ENCODE peak calls at places on chromosomes 6 and 20, in eight cellular contexts. One of them, this sample, is unnamed.

GRCh38 chr20:17648306-17648646 is 33.8 kb downstream of the RRBP1 start:
- DNase-seq in aorta: peak
- DNase-seq in activated CD4-positive, alpha-beta memory T cell treated with anti-CD3 and anti-CD28 coated beads, Interleukin-2, amount 10 ng/mL, durations not matched to agents 7 days and 5 days: no peak
- DNase-seq in effector CD4-positive, alpha-beta T cell: no peak
- DNase-seq in bronchial epithelial cell: no peak
- DNase-seq in ELR: no peak
- DNase-seq in heart left ventricle: peak
- DNase-seq in SK-N-SH: no peak
- DNase-seq in this sample: no peak

GRCh38 chr6:2263896-2264295 is 18.5 kb upstream of the GMDS start:
- DNase-seq in aorta: no peak
- DNase-seq in activated CD4-positive, alpha-beta memory T cell treated with anti-CD3 and anti-CD28 coated beads, Interleukin-2, amount 10 ng/mL, durations not matched to agents 7 days and 5 days: no peak
- DNase-seq in effector CD4-positive, alpha-beta T cell: no peak
- DNase-seq in bronchial epithelial cell: no peak
- DNase-seq in ELR: no peak
- DNase-seq in heart left ventricle: no peak
- DNase-seq in SK-N-SH: no peak
- DNase-seq in this sample: no peak

GRCh38 chr6:116971959-116972358 is 94.9 kb downstream of the RFX6 start:
- DNase-seq in aorta: no peak
- DNase-seq in activated CD4-positive, alpha-beta memory T cell treated with anti-CD3 and anti-CD28 coated beads, Interleukin-2, amount 10 ng/mL, durations not matched to agents 7 days and 5 days: no peak
- DNase-seq in effector CD4-positive, alpha-beta T cell: no peak
- DNase-seq in bronchial epithelial cell: peak
- DNase-seq in ELR: peak
- DNase-seq in heart left ventricle: no peak
- DNase-seq in SK-N-SH: peak
- DNase-seq in this sample: no peak

GRCh38 chr6:37038297-37039198 is 33.1 kb downstream of the FGD2 start:
- DNase-seq in aorta: peak
- DNase-seq in activated CD4-positive, alpha-beta memory T cell treated with anti-CD3 and anti-CD28 coated beads, Interleukin-2, amount 10 ng/mL, durations not matched to agents 7 days and 5 days: no peak
- DNase-seq in effector CD4-positive, alpha-beta T cell: no peak
- DNase-seq in bronchial epithelial cell: no peak
- DNase-seq in ELR: no peak
- DNase-seq in heart left ventricle: no peak
- DNase-seq in SK-N-SH: peak
- DNase-seq in this sample: no peak

GRCh38 chr20:2900845-2901592 is 27.7 kb downstream of the PTPRA start:
- DNase-seq in aorta: no peak
- DNase-seq in activated CD4-positive, alpha-beta memory T cell treated with anti-CD3 and anti-CD28 coated beads, Interleukin-2, amount 10 ng/mL, durations not matched to agents 7 days and 5 days: no peak
- DNase-seq in effector CD4-positive, alpha-beta T cell: no peak
- DNase-seq in bronchial epithelial cell: no peak
- DNase-seq in ELR: no peak
- DNase-seq in heart left ventricle: no peak
- DNase-seq in SK-N-SH: no peak
- DNase-seq in this sample: no peak

GRCh38 chr6:165658395-165659058 is 4.5 kb downstream of the PDE10A start:
- DNase-seq in aorta: no peak
- DNase-seq in activated CD4-positive, alpha-beta memory T cell treated with anti-CD3 and anti-CD28 coated beads, Interleukin-2, amount 10 ng/mL, durations not matched to agents 7 days and 5 days: no peak
- DNase-seq in effector CD4-positive, alpha-beta T cell: no peak
- DNase-seq in bronchial epithelial cell: no peak
- DNase-seq in ELR: no peak
- DNase-seq in heart left ventricle: no peak
- DNase-seq in SK-N-SH: no peak
- DNase-seq in this sample: no peak

GRCh38 chr6:125868252-125868651 is 77.5 kb downstream of the NCOA7 start:
- DNase-seq in aorta: no peak
- DNase-seq in activated CD4-positive, alpha-beta memory T cell treated with anti-CD3 and anti-CD28 coated beads, Interleukin-2, amount 10 ng/mL, durations not matched to agents 7 days and 5 days: no peak
- DNase-seq in effector CD4-positive, alpha-beta T cell: no peak
- DNase-seq in bronchial epithelial cell: peak
- DNase-seq in ELR: peak
- DNase-seq in heart left ventricle: no peak
- DNase-seq in SK-N-SH: no peak
- DNase-seq in this sample: no peak

GRCh38 chr6:100730581-100730980 is 150.5 kb downstream of the ASCC3 start:
- DNase-seq in aorta: no peak
- DNase-seq in activated CD4-positive, alpha-beta memory T cell treated with anti-CD3 and anti-CD28 coated beads, Interleukin-2, amount 10 ng/mL, durations not matched to agents 7 days and 5 days: no peak
- DNase-seq in effector CD4-positive, alpha-beta T cell: no peak
- DNase-seq in bronchial epithelial cell: no peak
- DNase-seq in ELR: no peak
- DNase-seq in heart left ventricle: no peak
- DNase-seq in SK-N-SH: no peak
- DNase-seq in this sample: no peak

GRCh38 chr6:44044154-44044539 is 83.1 kb downstream of the MRPL14 start:
- DNase-seq in aorta: peak
- DNase-seq in activated CD4-positive, alpha-beta memory T cell treated with anti-CD3 and anti-CD28 coated beads, Interleukin-2, amount 10 ng/mL, durations not matched to agents 7 days and 5 days: no peak
- DNase-seq in effector CD4-positive, alpha-beta T cell: no peak
- DNase-seq in bronchial epithelial cell: no peak
- DNase-seq in ELR: peak
- DNase-seq in heart left ventricle: no peak
- DNase-seq in SK-N-SH: no peak
- DNase-seq in this sample: no peak

GRCh38 chr6:46010771-46011170 is 4.9 kb downstream of the CLIC5 start:
- DNase-seq in aorta: no peak
- DNase-seq in activated CD4-positive, alpha-beta memory T cell treated with anti-CD3 and anti-CD28 coated beads, Interleukin-2, amount 10 ng/mL, durations not matched to agents 7 days and 5 days: peak
- DNase-seq in effector CD4-positive, alpha-beta T cell: no peak
- DNase-seq in bronchial epithelial cell: no peak
- DNase-seq in ELR: no peak
- DNase-seq in heart left ventricle: no peak
- DNase-seq in SK-N-SH: no peak
- DNase-seq in this sample: no peak

GRCh38 chr6:110421749-110422443 is 6.5 kb upstream of the DDO start:
- DNase-seq in aorta: no peak
- DNase-seq in activated CD4-positive, alpha-beta memory T cell treated with anti-CD3 and anti-CD28 coated beads, Interleukin-2, amount 10 ng/mL, durations not matched to agents 7 days and 5 days: no peak
- DNase-seq in effector CD4-positive, alpha-beta T cell: no peak
- DNase-seq in bronchial epithelial cell: no peak
- DNase-seq in ELR: no peak
- DNase-seq in heart left ventricle: no peak
- DNase-seq in SK-N-SH: no peak
- DNase-seq in this sample: no peak

GRCh38 chr6:43926644-43927524 is 156.9 kb downstream of the VEGFA start:
- DNase-seq in aorta: peak
- DNase-seq in activated CD4-positive, alpha-beta memory T cell treated with anti-CD3 and anti-CD28 coated beads, Interleukin-2, amount 10 ng/mL, durations not matched to agents 7 days and 5 days: no peak
- DNase-seq in effector CD4-positive, alpha-beta T cell: no peak
- DNase-seq in bronchial epithelial cell: peak
- DNase-seq in ELR: peak
- DNase-seq in heart left ventricle: no peak
- DNase-seq in SK-N-SH: peak
- DNase-seq in this sample: peak

This sample was measured in COR-L47.